ENCODE peak calls at places on chromosomes 12 and 14, in six cellular contexts. A is GM10248, U is neural crest cell, B is mesothelial cell of epicardium, X is HFFc6, Y is breast epithelium. N is an unnamed sample.

GRCh38 chr12:93019240-93019910 is 90.3 kb upstream of the EEA1 start:
- DNase-seq in A (no peak), U (no peak), B (no peak), X (no peak), Y (no peak), N (no peak)

GRCh38 chr14:74140374-74140850 is 55.7 kb downstream of the LIN52 start:
- DNase-seq in A (no peak), U (no peak), B (no peak), X (no peak), Y (no peak), N (peak; percentile 30)

GRCh38 chr14:68471029-68471963 is 321.6 kb downstream of the ZFP36L1 start:
- DNase-seq in A (peak; percentile 70), U (peak; percentile 11), B (no peak), X (no peak), Y (no peak), N (no peak)

GRCh38 chr12:64836856-64837255 is 12.4 kb downstream of the TBC1D30 start:
- DNase-seq in A (no peak), U (no peak), B (no peak), X (no peak), Y (no peak), N (no peak)

GRCh38 chr12:89162704-89163261 is 189.5 kb downstream of the DUSP6 start:
- DNase-seq in A (no peak), U (no peak), B (no peak), X (peak; percentile 99), Y (peak; percentile 49), N (peak; percentile 100)

GRCh38 chr12:124476011-124476400 is 91.4 kb downstream of the NCOR2 start:
- DNase-seq in A (no peak), U (no peak), B (no peak), X (no peak), Y (no peak), N (no peak)

GRCh38 chr12:69639400-69640016 is 28.8 kb upstream of the LRRC10 start:
- DNase-seq in A (peak; percentile 77), U (peak; percentile 66), B (peak; percentile 75), X (peak; percentile 59), Y (peak; percentile 22), N (peak; percentile 76)

GRCh38 chr14:104602315-104602932 is 2.1 kb downstream of the TMEM179 start:
- DNase-seq in A (no peak), U (no peak), B (no peak), X (no peak), Y (no peak), N (no peak)

GRCh38 chr12:11779286-11779685 is 129.8 kb downstream of the ETV6 start:
- DNase-seq in A (no peak), U (no peak), B (no peak), X (peak; percentile 24), Y (no peak), N (peak; percentile 94)

GRCh38 chr12:67986632-67987031 is 2.6 kb upstream of the IFNG-AS1 start:
- DNase-seq in A (no peak), U (no peak), B (no peak), X (no peak), Y (no peak), N (peak; percentile 34)

GRCh38 chr12:113043240-113043639 is 13.3 kb upstream of the DTX1 start:
- DNase-seq in A (no peak), U (no peak), B (no peak), X (no peak), Y (no peak), N (no peak)

GRCh38 chr12:128365831-128366231 is 98.9 kb downstream of the TMEM132C start:
- DNase-seq in A (no peak), U (peak; percentile 37), B (peak; percentile 40), X (no peak), Y (no peak), N (no peak)

GRCh38 chr14:77065851-77066554 is 32.1 kb upstream of the CIPC start:
- DNase-seq in A (no peak), U (no peak), B (no peak), X (no peak), Y (no peak), N (no peak)

GRCh38 chr12:45425426-45425825 is 209.5 kb downstream of the ANO6 start:
- DNase-seq in A (no peak), U (no peak), B (no peak), X (peak; percentile 86), Y (no peak), N (peak; percentile 54)

GRCh38 chr12:91690521-91690920 is 455.1 kb downstream of the BTG1 start:
- DNase-seq in A (no peak), U (no peak), B (no peak), X (no peak), Y (no peak), N (no peak)

DNA sequence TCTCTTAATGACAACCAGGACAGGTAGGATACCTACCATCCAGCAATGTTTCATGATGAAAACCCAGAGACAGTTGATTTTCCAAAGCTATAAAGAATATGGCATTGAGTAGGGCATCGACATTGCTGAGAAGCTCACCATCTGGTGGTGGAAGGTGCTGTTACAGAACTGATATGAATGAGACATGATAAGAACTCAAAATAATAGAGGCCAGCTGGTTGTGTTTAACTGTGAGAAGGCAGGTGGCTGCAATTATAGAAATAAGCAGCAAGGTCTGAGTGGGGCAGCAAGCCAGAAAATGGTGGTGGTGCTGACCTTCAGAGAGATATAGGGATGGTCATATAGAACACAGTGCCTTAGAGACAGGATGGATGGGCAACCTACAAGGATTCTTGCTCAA is 449.7 kb downstream of the BTG1 start:
- DNase-seq in A (no peak), U (no peak), B (no peak), X (no peak), Y (no peak), N (no peak)
- TF ChIP-seq CTCF in A (no peak), U (no peak), B (no peak), X (no peak), Y (no peak), N (no peak)

DNA sequence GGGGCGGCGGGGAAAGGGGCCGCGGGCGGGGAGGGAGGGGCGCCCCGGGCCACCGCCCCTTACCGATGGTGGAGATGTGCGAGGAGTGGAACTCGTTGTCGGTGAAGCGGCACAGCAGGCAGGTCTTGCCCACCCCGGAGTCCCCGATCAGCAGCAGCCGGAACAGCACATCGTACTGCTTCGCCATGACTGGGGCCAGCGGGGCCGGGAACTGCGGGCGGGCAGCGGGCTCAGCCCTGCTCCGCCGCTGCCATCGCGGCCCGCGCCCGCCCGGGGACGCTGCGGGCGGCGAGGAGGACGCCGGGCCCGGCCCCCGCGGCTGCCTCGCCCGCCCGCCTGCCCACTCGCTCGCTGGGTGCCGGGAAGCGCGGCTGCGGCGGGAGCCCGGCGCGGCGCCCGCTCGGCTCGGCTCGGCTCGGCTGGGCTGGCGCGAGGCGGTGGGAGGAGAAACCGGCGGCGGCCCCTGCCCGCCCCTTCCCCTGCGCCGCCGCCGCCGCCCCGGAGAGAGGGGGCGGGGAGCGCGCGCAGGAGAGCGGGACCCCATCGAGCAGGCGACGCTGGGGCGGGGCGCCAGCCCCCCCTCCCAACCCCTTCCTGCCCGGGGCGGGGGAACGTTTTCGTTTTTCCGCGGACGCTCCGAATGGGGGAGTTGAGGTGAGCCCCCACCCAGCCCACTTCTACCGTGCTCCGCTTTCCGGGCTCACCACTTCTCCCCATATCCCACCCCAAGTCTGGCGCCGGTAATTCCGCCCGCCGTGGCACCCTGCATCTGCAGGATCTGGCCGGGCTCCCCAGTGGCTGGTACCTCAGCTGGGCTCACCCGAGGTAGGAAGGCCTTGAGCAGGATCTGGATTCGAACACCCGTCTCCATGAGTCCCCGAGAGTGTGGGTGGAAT is at the start of gene RAB15:
- DNase-seq in A (peak; percentile 67), U (peak; percentile 43), B (peak; percentile 68), X (no peak), Y (no peak), N (no peak)
- TF ChIP-seq CTCF in A (no peak), U (no peak), B (no peak), X (no peak), Y (no peak), N (no peak)

GRCh38 chr12:121933522-121934317 is 15.3 kb downstream of the CFAP251 start:
- DNase-seq in A (no peak), U (no peak), B (no peak), X (no peak), Y (no peak), N (no peak)
- TF ChIP-seq CTCF in A (no peak), U (no peak), B (no peak), X (no peak), Y (no peak), N (no peak)

DNA sequence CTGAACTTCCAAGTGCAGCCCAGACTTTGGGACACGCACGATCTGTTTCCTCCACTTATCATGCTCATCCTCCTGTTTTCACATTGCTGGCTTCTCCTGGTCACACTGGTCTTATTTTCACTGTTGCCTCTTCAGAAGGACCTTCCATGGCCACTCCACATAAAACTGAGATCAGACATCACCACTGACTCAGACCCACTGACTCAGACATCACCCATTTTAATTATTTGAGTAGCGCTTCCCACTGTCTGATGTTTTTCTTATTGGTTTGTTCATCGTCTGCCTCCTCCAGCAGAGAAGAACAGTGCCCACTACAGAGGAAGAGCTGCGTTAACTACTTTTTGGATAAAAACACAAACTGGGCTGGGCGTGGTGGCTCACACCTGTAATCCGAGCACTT is 270.5 kb upstream of the PWP1 start:
- DNase-seq in A (no peak), U (no peak), B (no peak), X (peak; percentile 63), Y (no peak), N (peak; percentile 13)
- TF ChIP-seq CTCF in A (no peak), U (no peak), B (no peak), X (no peak), Y (no peak), N (no peak)

GRCh38 chr12:115897718-115898117 is 379.8 kb downstream of the MED13L start:
- DNase-seq in A (no peak), U (no peak), B (no peak), X (peak; percentile 2), Y (no peak), N (no peak)

GRCh38 chr12:115895247-115895646 is 382.2 kb downstream of the MED13L start:
- DNase-seq in A (no peak), U (no peak), B (no peak), X (no peak), Y (no peak), N (no peak)

DNA sequence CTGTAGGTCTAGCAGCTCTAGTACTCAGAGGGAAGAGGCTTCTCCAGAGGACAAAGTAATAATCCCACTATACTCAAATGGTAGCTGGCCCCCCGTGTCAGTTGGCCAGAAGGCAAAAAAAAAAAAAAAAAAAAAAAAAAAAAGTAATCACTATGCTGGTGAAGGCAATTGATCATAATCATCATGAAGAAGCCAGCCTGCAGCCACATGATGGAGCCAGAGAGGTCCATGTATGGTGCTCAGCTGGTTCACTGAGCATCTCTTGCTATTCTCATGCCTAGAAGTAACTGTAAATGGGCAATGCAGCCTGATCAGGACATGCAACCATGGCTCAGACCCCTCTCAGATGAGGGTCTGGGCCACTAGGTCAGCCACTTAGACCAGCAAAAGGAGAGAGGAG is 378.8 kb downstream of the MED13L start:
- DNase-seq in A (no peak), U (no peak), B (no peak), X (peak; percentile 7), Y (no peak), N (no peak)
- TF ChIP-seq CTCF in A (peak; percentile 18), U (no peak), B (no peak), X (peak; percentile 38), Y (no peak), N (no peak)

GRCh38 chr12:42255221-42255874 is 17.3 kb upstream of the YAF2 start:
- DNase-seq in A (no peak), U (no peak), B (no peak), X (no peak), Y (no peak), N (no peak)
- TF ChIP-seq CTCF in A (no peak), U (no peak), B (peak; percentile 13), X (no peak), Y (no peak), N (no peak)

DNA sequence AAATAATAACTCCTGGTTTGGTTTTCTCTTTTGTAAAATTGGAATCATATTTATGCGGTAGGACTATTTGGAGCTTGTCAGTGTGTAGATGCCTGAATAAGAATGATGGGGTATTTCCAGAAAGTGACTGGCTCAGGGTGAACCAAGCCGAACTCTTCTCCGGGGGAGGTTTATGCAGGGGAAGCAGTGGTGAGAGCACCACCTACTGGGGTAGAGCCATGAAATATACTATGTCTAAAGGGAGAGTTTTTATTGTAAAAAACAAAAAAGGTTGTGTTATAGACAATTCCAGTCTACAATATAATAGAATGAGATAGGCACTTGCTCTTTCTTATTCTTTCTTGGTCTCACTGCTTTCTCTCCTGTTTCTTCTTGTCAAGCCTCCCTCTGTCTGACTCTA is 222.9 kb upstream of the SLC16A7 start:
- DNase-seq in A (no peak), U (no peak), B (no peak), X (no peak), Y (no peak), N (peak; percentile 26)
- TF ChIP-seq CTCF in A (no peak), U (peak; percentile 54), B (no peak), X (peak; percentile 57), Y (no peak), N (peak; percentile 51)

N was measured in fibroblast of the aortic adventitia.